ENCODE peak calls at places on chromosome 11, in five cellular contexts. S is A549, X is HCT116, W is HepG2, Z is GM12878. T is an unnamed sample.

GRCh38 chr11:113574171-113574570 is 99.0 kb upstream of the DRD2 start:
- DNase-seq in S (no peak), X (no peak), W (no peak), Z (no peak), T (no peak)

GRCh38 chr11:618856-619624 is 3.3 kb upstream of the IRF7 start:
- DNase-seq in S (no peak), X (no peak), W (no peak), Z (no peak), T (no peak)

GRCh38 chr11:116640641-116641402 is 132.0 kb downstream of the BUD13 start:
- DNase-seq in S (no peak), X (no peak), W (no peak), Z (no peak), T (no peak)

GRCh38 chr11:67613960-67614715 is 7.4 kb downstream of the NDUFV1 start:
- DNase-seq in S (peak), X (peak), W (no peak), Z (peak), T (peak)

GRCh38 chr11:97893612-97894011 is 1127.1 kb upstream of the CNTN5 start:
- DNase-seq in S (no peak), X (no peak), W (no peak), Z (no peak), T (no peak)

GRCh38 chr11:108592591-108593213 is 866 bp downstream of the EXPH5 start:
- DNase-seq in S (no peak), X (no peak), W (no peak), Z (no peak), T (no peak)

GRCh38 chr11:13318498-13319295 is 41.1 kb downstream of the BMAL1 start:
- DNase-seq in S (no peak), X (no peak), W (no peak), Z (no peak), T (no peak)

GRCh38 chr11:19674420-19674819 is 38.2 kb upstream of the NAV2 start:
- DNase-seq in S (no peak), X (no peak), W (no peak), Z (no peak), T (no peak)

GRCh38 chr11:115885446-115885978 is 381.3 kb upstream of the CADM1 start:
- DNase-seq in S (no peak), X (no peak), W (no peak), Z (no peak), T (no peak)

GRCh38 chr11:73996161-73996747 is 12.6 kb downstream of the UCP3 start:
- DNase-seq in S (no peak), X (no peak), W (no peak), Z (no peak), T (no peak)

GRCh38 chr11:1830500-1831223 is 4.1 kb upstream of the SYT8 start:
- DNase-seq in S (no peak), X (no peak), W (peak), Z (no peak), T (no peak)

GRCh38 chr11:114098927-114099326 is 39.4 kb downstream of the ZBTB16 start:
- DNase-seq in S (no peak), X (no peak), W (peak), Z (no peak), T (no peak)

GRCh38 chr11:131885371-131885770 is 515.0 kb downstream of the NTM start:
- DNase-seq in S (no peak), X (no peak), W (no peak), Z (no peak), T (no peak)

GRCh38 chr11:73269353-73270088 is 2.6 kb upstream of the P2RY6 start:
- DNase-seq in S (no peak), X (no peak), W (no peak), Z (no peak), T (no peak)

GRCh38 chr11:35994421-35994820 is 50.6 kb downstream of the LDLRAD3 start:
- DNase-seq in S (no peak), X (no peak), W (no peak), Z (no peak), T (no peak)

GRCh38 chr11:36000616-36001190 is 56.8 kb downstream of the LDLRAD3 start:
- DNase-seq in S (no peak), X (no peak), W (no peak), Z (no peak), T (no peak)

GRCh38 chr11:35995872-35996271 is 52.0 kb downstream of the LDLRAD3 start:
- DNase-seq in S (no peak), X (no peak), W (no peak), Z (no peak), T (no peak)

GRCh38 chr11:35998651-35999050 is 54.8 kb downstream of the LDLRAD3 start:
- DNase-seq in S (no peak), X (no peak), W (no peak), Z (no peak), T (no peak)

DNA sequence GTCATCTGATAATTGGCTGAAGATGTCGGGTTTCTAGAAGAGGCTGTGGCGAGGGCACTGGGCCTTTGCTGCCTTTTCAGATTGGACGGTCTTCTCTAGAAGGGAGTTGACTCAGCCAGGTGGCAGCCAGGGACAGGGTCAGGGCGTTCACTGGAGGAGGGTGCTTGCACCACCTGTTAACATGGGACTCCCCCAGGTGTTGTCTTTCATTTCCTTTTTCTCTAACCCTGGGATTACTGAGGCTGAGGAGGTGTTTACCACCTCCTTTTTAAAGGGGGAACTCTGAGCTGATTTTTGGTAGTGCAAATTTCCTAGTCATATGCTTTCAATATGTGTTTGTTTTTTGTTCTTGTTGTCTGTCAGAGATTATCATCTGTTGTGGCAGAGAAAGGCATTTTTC is 54.0 kb downstream of the LDLRAD3 start:
- DNase-seq in S (no peak), X (no peak), W (no peak), Z (peak), T (no peak)
- TF ChIP-seq CEBPB in S (no peak), X (no peak), W (no peak), Z (no peak), T (no peak)

DNA sequence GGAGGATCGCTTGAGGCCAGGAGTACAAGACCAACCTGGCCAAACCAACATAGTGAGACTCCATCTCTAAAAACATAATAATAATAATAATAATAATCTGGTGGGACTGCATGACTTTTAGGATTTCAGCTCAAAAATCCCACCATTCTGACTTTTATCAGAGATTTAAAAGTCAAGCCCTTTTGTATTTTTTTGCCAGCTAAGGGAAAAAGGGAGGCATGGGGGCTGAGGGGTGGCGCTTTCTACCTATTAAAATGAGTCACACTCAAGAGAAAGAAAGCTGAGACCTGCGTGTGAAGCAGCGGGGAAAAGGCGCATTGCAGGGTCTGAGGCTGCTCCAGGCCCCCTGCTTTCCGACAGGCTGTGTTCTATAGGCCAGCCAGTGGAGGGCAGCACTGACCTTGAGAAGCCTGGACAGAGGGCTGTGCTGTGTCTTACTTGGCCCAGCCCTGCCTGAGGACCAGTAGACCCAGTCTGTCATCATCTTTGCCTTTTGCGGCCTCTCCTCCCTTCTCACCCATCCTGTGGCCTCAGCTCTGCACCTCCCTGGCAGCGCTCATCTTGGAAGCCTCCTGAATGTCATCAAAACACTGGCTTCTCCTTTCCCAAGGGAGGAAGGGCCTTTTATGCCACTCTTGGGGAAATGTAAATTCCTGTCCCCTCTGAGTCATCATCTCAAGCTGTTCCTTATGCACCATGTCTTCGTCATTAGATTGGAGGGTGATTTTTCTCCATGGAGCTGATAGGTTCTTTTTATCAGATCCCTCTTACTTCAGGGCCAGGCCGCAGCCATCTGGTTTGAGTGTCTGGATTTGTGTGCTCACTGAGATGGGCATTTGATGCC is 12.7 kb upstream of the MAPK8IP1 start:
- DNase-seq in S (peak), X (peak), W (peak), Z (no peak), T (peak)
- TF ChIP-seq CEBPB in S (no peak), X (no peak), W (no peak), Z (no peak), T (peak)

DNA sequence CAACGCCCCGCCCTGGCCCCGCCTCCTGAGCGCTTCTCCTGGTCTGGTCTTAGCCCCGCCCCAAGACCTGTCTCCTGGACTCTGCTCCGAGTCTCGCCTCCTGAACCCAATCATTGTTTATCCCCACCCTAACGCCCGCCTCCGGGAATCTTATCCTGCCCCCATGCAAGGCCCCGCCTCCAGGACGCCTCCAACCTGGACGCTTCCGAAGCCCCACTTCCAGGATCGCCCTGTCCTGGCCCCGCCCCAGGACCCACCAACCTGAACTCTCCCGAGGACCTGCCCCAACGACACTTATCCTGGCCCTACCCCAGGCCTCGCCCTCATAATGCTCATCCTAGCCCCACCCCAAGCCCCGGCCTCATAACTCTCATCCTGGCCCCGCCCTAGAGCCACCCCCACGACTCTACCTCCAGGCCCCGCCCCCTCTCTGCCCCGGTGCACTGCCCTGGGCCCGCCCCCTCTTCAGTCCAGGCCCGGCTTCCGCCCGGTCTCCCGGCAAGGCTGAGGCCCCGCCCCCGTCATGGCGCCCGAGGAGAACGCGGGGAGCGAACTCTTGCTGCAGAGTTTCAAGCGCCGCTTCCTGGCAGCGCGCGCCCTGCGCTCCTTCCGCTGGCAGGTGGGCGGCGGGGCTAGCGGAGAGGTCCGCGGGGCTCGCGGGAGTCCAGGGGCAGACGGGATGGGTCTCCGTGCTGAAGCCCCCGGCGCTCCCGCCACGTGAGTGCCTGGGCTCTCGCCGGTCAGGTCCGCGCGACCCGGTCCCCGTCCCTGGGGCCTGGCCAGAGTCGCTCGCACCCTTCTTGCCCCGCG is 45.8 kb upstream of the DEFB108B start:
- DNase-seq in S (peak), X (peak), W (peak), Z (peak), T (peak)
- TF ChIP-seq CEBPB in S (no peak), X (no peak), W (no peak), Z (no peak), T (no peak)

DNA sequence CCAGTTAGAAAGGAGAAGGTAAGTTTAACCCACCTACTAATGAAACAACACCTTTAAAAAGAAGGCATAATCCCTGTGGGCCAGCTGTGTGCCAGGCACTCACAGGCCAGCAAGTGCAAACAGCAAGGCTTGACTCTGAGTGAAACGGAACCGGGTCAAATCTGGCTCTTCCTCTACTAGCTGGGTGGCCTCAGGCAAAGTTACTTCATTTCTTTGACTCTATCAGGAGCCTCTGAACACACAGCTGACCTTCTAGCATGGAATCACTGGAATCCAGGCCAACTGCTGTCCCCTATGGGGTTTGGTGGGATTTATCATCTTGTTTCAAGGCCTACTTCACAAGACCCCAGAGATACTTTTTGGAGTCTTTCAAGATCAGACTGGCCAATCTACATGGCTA is 3.3 kb downstream of the RAB38 start:
- DNase-seq in S (no peak), X (no peak), W (no peak), Z (no peak), T (no peak)
- TF ChIP-seq CEBPB in S (no peak), X (no peak), W (no peak), Z (no peak), T (no peak)

DNA sequence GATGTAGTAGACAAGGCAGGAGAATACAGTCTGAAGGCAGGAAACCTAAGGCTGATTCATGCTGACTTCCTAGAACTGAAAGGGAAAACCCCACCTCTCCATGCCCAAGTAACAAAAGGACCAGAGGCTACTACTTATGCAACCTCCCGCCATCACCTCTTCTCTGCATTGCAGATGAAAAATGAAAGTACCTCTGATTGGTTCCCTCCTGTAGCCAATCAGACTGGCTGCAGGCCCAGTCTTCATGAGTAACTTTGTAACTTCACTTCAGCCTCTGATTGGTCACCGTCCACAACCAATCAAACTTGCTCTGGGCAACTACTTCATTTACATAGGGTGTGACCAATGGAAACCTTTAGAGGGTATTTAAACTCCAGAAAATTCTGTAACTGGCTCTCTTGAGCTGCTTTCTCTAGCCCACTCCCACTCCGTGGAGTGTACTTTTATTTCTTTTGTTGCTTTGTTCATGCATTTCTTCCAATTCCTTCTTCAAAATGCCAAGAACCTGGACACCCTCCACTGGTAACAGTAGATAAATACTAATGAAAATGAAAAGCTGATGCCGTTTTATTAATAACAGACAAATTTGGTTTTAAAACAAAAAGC is 5.2 kb upstream of the MAP6 start:
- DNase-seq in S (peak), X (peak), W (peak), Z (no peak), T (peak)
- TF ChIP-seq CEBPB in S (no peak), X (no peak), W (no peak), Z (no peak), T (no peak)

DNA sequence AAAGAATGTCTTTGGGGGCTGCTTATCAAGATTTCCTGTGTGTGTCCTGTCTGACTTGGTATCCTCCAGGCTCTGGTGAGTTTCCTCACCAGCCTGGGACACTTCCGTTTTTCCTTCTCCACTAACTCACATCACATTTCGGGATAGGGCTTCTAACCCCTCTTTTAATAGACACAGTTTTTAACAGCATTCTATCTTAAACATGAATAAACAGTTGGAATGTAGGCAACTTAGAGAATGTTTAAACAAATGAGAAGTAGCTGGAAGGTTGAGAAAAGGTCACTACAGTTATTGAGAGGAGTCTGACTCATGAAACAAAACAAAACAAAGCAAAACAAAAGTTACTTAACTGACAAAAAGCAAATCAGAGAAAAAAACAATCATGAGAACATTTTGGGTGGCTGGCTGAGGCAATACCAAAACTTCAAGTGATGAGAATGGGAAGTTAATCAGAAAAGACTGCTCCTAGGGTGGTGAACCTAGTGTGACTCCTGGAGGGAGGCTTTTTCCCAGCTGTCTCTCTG is 64.7 kb upstream of the CTSC start:
- DNase-seq in S (peak), X (no peak), W (no peak), Z (peak), T (peak)
- TF ChIP-seq CEBPB in S (no peak), X (no peak), W (no peak), Z (no peak), T (peak)

DNA sequence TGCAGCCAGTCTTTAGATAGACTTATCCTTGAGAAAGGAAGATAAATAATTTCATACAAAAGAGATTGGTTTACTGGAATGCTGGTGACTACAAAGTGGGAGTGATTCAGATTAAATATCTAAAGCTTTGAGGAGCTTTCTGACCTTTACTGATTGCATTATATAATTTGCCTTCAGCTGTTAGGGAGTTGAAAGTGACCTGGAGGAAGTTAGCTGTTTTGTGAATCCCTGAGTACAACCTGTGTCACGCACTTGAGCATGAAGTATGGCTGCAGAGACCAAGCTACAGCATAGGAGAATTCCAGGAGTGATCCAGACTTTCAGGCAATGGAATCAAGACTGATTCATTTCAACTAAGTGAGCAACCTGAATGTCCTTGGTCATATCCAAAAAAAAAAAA is 1848.3 kb upstream of the RAG2 start:
- DNase-seq in S (no peak), X (no peak), W (no peak), Z (no peak), T (no peak)
- TF ChIP-seq CEBPB in S (no peak), X (no peak), W (no peak), Z (no peak), T (no peak)

GRCh38 chr11:79081441-79082124 is 359.2 kb downstream of the TENM4 start:
- DNase-seq in S (no peak), X (no peak), W (no peak), Z (no peak), T (peak)
- TF ChIP-seq CEBPB in S (no peak), X (no peak), W (no peak), Z (no peak), T (no peak)

DNA sequence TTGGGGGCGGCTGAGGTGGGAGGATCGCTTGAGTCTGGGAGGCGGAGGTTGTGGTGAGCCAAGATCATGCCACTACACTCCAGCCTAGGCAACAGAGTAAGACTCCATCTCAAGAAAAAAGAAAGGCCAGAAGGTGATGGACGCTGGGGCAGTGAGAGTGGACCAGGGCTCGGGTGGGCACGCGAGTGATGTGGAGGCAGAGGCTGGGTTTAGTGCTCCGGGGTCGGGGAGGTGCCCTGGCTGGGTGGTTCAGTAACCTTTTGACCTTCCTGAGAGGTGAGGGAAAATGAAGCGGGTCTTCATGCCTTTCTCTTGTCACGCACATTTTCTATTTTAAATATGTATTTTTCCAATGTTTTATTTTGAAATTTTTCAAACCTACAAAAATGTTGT is 45.1 kb downstream of the ST14 start:
- DNase-seq in S (no peak), X (no peak), W (no peak), Z (no peak), T (no peak)
- TF ChIP-seq CEBPB in S (no peak), X (no peak), W (no peak), Z (no peak), T (no peak)

DNA sequence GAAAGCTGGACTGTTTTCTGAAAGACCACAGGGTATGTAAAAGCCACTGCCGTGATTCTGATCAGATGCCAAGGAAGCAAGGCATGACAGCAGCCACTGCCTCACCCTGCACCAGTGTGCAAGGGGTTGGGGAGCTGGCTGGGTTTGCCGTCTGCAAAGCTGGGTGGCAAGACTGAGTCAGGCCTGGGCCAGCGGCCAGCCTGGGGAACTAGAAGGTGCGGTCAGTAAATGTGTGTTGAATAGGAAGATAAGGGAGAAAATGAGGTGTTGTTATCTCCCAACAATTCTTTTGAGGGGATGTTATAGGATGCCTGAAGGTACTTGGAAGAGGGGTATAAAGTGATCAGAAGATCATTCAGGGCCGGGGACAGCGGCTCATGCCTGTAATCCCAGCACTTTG is 8.0 kb downstream of the VSTM5 start:
- DNase-seq in S (peak), X (peak), W (no peak), Z (no peak), T (peak)
- TF ChIP-seq CEBPB in S (no peak), X (no peak), W (no peak), Z (no peak), T (no peak)

T was measured in IMR-90.